ENCODE peak calls at places on chromosomes 3 and 15, in five cellular contexts. N, S, I, G and R are unnamed samples.

GRCh38 chr15:55239440-55240124 is 42.8 kb upstream of the RSL24D1 start:
- DNase-seq in N (no peak), S (no peak), I (no peak), G (no peak), R (no peak)

GRCh38 chr3:184377374-184377773 is 633 bp downstream of the THPO start:
- DNase-seq in N (no peak), S (no peak), I (no peak), G (no peak), R (no peak)

GRCh38 chr3:141959921-141960554 is 83.6 kb downstream of the ATP1B3 start:
- DNase-seq in N (no peak), S (peak; percentile 78), I (no peak), G (no peak), R (no peak)

GRCh38 chr15:101121511-101122090 is 130.2 kb downstream of the CHSY1 start:
- DNase-seq in N (peak; percentile 23), S (peak; percentile 74), I (peak; percentile 58), G (peak; percentile 74), R (no peak)

GRCh38 chr3:126401611-126402160 is 7.0 kb downstream of the CFAP100 start:
- DNase-seq in N (no peak), S (no peak), I (no peak), G (no peak), R (no peak)

GRCh38 chr3:185822957-185823279 is 1.9 kb downstream of the IGF2BP2 start:
- DNase-seq in N (no peak), S (no peak), I (no peak), G (no peak), R (peak; percentile 36)

GRCh38 chr3:168117059-168117458 is 21.3 kb upstream of the GOLIM4 start:
- DNase-seq in N (no peak), S (peak; percentile 62), I (no peak), G (no peak), R (no peak)

GRCh38 chr3:9019244-9019961 is 56.1 kb upstream of the RAD18 start:
- DNase-seq in N (no peak), S (no peak), I (no peak), G (no peak), R (no peak)

DNA sequence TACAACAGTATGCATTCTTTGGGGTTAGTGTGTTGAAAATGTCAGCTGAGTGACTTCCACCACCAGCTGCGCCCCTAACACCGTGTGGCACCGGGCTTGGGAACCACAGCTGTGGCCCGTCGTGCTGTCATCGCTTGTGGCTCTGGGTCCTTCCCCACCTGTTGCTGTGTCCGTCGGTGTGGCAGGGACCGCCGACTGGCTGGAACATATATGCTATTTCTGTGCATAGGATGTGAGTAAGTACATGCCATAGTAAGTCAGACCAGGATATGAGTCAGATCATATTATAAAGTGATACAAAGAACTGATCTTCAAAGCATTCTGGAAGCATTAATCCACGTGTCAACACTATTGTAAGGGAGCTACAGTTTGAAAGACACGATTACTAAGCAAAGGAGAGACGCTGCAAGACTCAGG is 31.9 kb downstream of the EHD4 start:
- DNase-seq in N (no peak), S (peak; percentile 87), I (no peak), G (no peak), R (no peak)
- H2BK5ac ChIP-seq in N (no peak overlapping the region), S (peak overlapping the region; percentile 68), I (no peak overlapping the region), G (no peak overlapping the region), R (no peak overlapping the region)

GRCh38 chr3:48478631-48479555 is 25.1 kb downstream of the SHISA5 start:
- DNase-seq in N (no peak), S (no peak), I (no peak), G (no peak), R (no peak)
- H2BK120ac ChIP-seq in N (no peak overlapping the region), S (no peak overlapping the region), I (no peak overlapping the region), G (no peak overlapping the region), R (no peak overlapping the region)

DNA sequence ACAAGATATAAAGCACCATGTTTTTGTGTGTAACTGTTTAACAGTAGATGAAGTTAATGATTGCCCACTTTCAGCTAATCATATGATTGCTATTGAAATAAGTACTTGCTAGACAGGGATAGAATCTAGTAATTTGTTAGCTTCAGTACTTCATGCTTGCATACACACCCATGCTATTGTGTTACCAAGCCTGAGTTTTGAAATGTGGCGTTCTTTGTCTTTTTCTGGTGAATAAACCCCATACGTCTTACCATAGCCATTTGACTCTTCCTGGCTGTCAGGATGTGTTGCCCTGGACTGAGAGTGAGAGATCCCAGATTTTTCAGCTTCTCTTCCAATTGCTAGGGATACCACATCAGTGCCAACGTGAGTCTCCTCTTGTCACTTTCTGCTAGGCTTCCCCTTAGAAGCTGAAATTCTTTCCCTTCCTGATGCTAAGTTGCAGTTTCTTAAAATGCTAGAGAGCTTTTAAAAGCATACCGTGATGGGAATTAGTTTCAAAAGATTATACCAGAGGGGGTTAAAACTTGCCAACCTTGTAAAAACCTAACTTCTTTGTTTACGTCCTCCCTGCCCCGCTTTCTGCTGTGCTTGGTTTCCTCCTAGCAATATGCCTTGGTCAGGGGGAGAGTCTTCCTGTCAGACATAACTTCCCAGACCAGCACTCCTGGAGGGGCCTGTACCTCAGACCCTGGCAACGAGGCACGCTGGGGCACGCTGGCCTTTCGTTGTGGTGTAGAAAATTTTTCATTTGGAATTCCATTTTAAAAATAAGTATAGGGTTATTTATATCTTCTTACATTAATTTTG is 62.9 kb upstream of the ULK4 start:
- DNase-seq in N (no peak), S (no peak), I (peak; percentile 60), G (no peak), R (no peak)
- H3K4me2 ChIP-seq in N (peak overlapping the region; percentile 34), S (peak overlapping the region; percentile 28), I (no peak overlapping the region), G (peak overlapping the region; percentile 39), R (peak overlapping the region; percentile 6)

GRCh38 chr3:61560452-61561373 is 658 bp upstream of the PTPRG start:
- DNase-seq in N (peak; percentile 88), S (peak; percentile 73), I (peak; percentile 98), G (peak; percentile 83), R (peak; percentile 88)
- H2BK5ac ChIP-seq in N (peak overlapping the region; percentile 95), S (peak overlapping the region; percentile 81), I (peak overlapping the region; percentile 96), G (peak overlapping the region; percentile 11), R (peak overlapping the region; percentile 90)

GRCh38 chr3:31241533-31241932 is 291.2 kb upstream of the STT3B start:
- DNase-seq in N (no peak), S (no peak), I (no peak), G (no peak), R (no peak)
- H2BK120ac ChIP-seq in N (no peak overlapping the region), S (no peak overlapping the region), I (no peak overlapping the region), G (no peak overlapping the region), R (no peak overlapping the region)

GRCh38 chr15:31328999-31329639 is 2.5 kb downstream of the KLF13 start:
- DNase-seq in N (no peak), S (no peak), I (peak; percentile 55), G (peak; percentile 68), R (no peak)

GRCh38 chr15:31328425-31328998 is 1.9 kb downstream of the KLF13 start:
- DNase-seq in N (no peak), S (peak; percentile 49), I (no peak), G (no peak), R (peak; percentile 52)

GRCh38 chr15:31325976-31326728 is 483 bp upstream of the KLF13 start:
- DNase-seq in N (peak; percentile 98), S (peak; percentile 97), I (peak; percentile 98), G (peak; percentile 98), R (peak; percentile 99)

GRCh38 chr15:31326729-31327673 is at the start of gene KLF13:
- DNase-seq in N (no peak), S (peak; percentile 64), I (no peak), G (no peak), R (peak; percentile 76)

GRCh38 chr15:31327674-31328424 is 1.2 kb downstream of the KLF13 start:
- DNase-seq in N (no peak), S (peak; percentile 19), I (peak; percentile 48), G (no peak), R (peak; percentile 84)
- H3K4me2 ChIP-seq in N (peak overlapping the region; percentile 94), S (peak overlapping the region; percentile 56), I (peak overlapping the region; percentile 67), G (peak overlapping the region; percentile 21), R (peak overlapping the region; percentile 66)